ENCODE peak calls at places on chromosomes 2 and 18, in eight cellular contexts. One of them, this sample, is unnamed.

GRCh38 chr2:230472619-230473018 is 56.6 kb downstream of the SP100 start:
- DNase-seq in RWPE1: peak
- DNase-seq in GM12865: peak
- DNase-seq in MCF 10A: peak
- DNase-seq in Calu3: no peak
- DNase-seq in neural progenitor cell: no peak
- DNase-seq in GM23338: no peak
- DNase-seq in GM12864: peak
- DNase-seq in this sample: no peak

GRCh38 chr2:230891509-230891908 is 26.8 kb downstream of the ITM2C start:
- DNase-seq in GM12865: no peak
- DNase-seq in Calu3: no peak
- DNase-seq in GM23338: no peak
- DNase-seq in MCF 10A: no peak
- DNase-seq in neural progenitor cell: no peak
- DNase-seq in RWPE1: no peak
- DNase-seq in GM12864: no peak
- DNase-seq in this sample: peak

GRCh38 chr18:7133181-7133580 is 15.6 kb upstream of the LAMA1 start:
- DNase-seq in Calu3: no peak
- DNase-seq in GM12864: no peak
- DNase-seq in GM23338: no peak
- DNase-seq in GM12865: no peak
- DNase-seq in RWPE1: no peak
- DNase-seq in MCF 10A: no peak
- DNase-seq in neural progenitor cell: no peak
- DNase-seq in this sample: no peak

GRCh38 chr2:222912117-222912516 is 51.3 kb downstream of the ACSL3 start:
- DNase-seq in MCF 10A: peak
- DNase-seq in neural progenitor cell: no peak
- DNase-seq in GM23338: no peak
- DNase-seq in RWPE1: no peak
- DNase-seq in Calu3: no peak
- DNase-seq in GM12864: peak
- DNase-seq in GM12865: peak
- DNase-seq in this sample: peak

GRCh38 chr2:170966648-170967396 is 37.8 kb downstream of the GORASP2 start:
- DNase-seq in GM12865: no peak
- DNase-seq in RWPE1: no peak
- DNase-seq in neural progenitor cell: peak
- DNase-seq in MCF 10A: peak
- DNase-seq in Calu3: peak
- DNase-seq in GM23338: peak
- DNase-seq in GM12864: no peak
- DNase-seq in this sample: no peak

GRCh38 chr2:48328972-48329723 is 200.8 kb upstream of the STON1 start:
- DNase-seq in MCF 10A: no peak
- DNase-seq in RWPE1: no peak
- DNase-seq in GM12864: no peak
- DNase-seq in GM12865: no peak
- DNase-seq in neural progenitor cell: peak
- DNase-seq in GM23338: no peak
- DNase-seq in Calu3: no peak
- DNase-seq in this sample: no peak

GRCh38 chr2:45192991-45193390 is 183.7 kb upstream of the SIX2 start:
- DNase-seq in GM12865: no peak
- DNase-seq in Calu3: no peak
- DNase-seq in GM23338: no peak
- DNase-seq in GM12864: no peak
- DNase-seq in neural progenitor cell: no peak
- DNase-seq in MCF 10A: no peak
- DNase-seq in RWPE1: no peak
- DNase-seq in this sample: no peak

GRCh38 chr2:1658394-1659151 is 85.7 kb downstream of the PXDN start:
- DNase-seq in neural progenitor cell: no peak
- DNase-seq in GM12865: no peak
- DNase-seq in GM23338: no peak
- DNase-seq in MCF 10A: no peak
- DNase-seq in RWPE1: no peak
- DNase-seq in GM12864: no peak
- DNase-seq in Calu3: no peak
- DNase-seq in this sample: no peak

GRCh38 chr2:96146881-96147592 is 1.8 kb upstream of the DUSP2 start:
- DNase-seq in GM12864: no peak
- DNase-seq in GM12865: no peak
- DNase-seq in Calu3: no peak
- DNase-seq in MCF 10A: peak
- DNase-seq in GM23338: no peak
- DNase-seq in neural progenitor cell: no peak
- DNase-seq in RWPE1: no peak
- DNase-seq in this sample: peak

GRCh38 chr2:218368621-218369153 is 12.0 kb downstream of the CATIP start:
- DNase-seq in GM12864: no peak
- DNase-seq in neural progenitor cell: peak
- DNase-seq in MCF 10A: no peak
- DNase-seq in GM12865: no peak
- DNase-seq in GM23338: peak
- DNase-seq in RWPE1: no peak
- DNase-seq in Calu3: no peak
- DNase-seq in this sample: peak

GRCh38 chr18:50616484-50617048 is 56.7 kb downstream of the MAPK4 start:
- DNase-seq in MCF 10A: no peak
- DNase-seq in neural progenitor cell: no peak
- DNase-seq in GM12865: no peak
- DNase-seq in RWPE1: no peak
- DNase-seq in GM23338: no peak
- DNase-seq in Calu3: no peak
- DNase-seq in GM12864: no peak
- DNase-seq in this sample: no peak
- TF ChIP-seq CTCF in MCF 10A: no peak
- TF ChIP-seq CTCF in neural progenitor cell: no peak
- TF ChIP-seq CTCF in GM12865: no peak
- TF ChIP-seq CTCF in RWPE1: no peak
- TF ChIP-seq CTCF in GM23338: no peak
- TF ChIP-seq CTCF in Calu3: no peak
- TF ChIP-seq CTCF in GM12864: no peak
- TF ChIP-seq CTCF in this sample: no peak

GRCh38 chr18:58615150-58616132 is 13.4 kb downstream of the ALPK2 start:
- DNase-seq in GM12865: peak
- DNase-seq in GM12864: peak
- DNase-seq in MCF 10A: no peak
- DNase-seq in neural progenitor cell: no peak
- DNase-seq in GM23338: no peak
- DNase-seq in Calu3: no peak
- DNase-seq in RWPE1: no peak
- DNase-seq in this sample: peak

GRCh38 chr18:58619554-58619915 is 9.4 kb downstream of the ALPK2 start:
- DNase-seq in neural progenitor cell: no peak
- DNase-seq in MCF 10A: no peak
- DNase-seq in RWPE1: no peak
- DNase-seq in Calu3: no peak
- DNase-seq in GM12865: peak
- DNase-seq in GM23338: no peak
- DNase-seq in GM12864: no peak
- DNase-seq in this sample: no peak

GRCh38 chr18:58624011-58624410 is 4.9 kb downstream of the ALPK2 start:
- DNase-seq in GM23338: no peak
- DNase-seq in Calu3: no peak
- DNase-seq in MCF 10A: no peak
- DNase-seq in RWPE1: no peak
- DNase-seq in GM12864: no peak
- DNase-seq in neural progenitor cell: no peak
- DNase-seq in GM12865: no peak
- DNase-seq in this sample: no peak

GRCh38 chr18:58616446-58616845 is 12.4 kb downstream of the ALPK2 start:
- DNase-seq in RWPE1: no peak
- DNase-seq in MCF 10A: no peak
- DNase-seq in GM12864: no peak
- DNase-seq in GM23338: no peak
- DNase-seq in GM12865: no peak
- DNase-seq in neural progenitor cell: no peak
- DNase-seq in Calu3: no peak
- DNase-seq in this sample: no peak

GRCh38 chr18:58618822-58619553 is 9.9 kb downstream of the ALPK2 start:
- DNase-seq in RWPE1: no peak
- DNase-seq in neural progenitor cell: peak
- DNase-seq in GM23338: peak
- DNase-seq in GM12864: no peak
- DNase-seq in MCF 10A: no peak
- DNase-seq in Calu3: no peak
- DNase-seq in GM12865: no peak
- DNase-seq in this sample: no peak
- TF ChIP-seq CTCF in RWPE1: no peak
- TF ChIP-seq CTCF in neural progenitor cell: no peak
- TF ChIP-seq CTCF in GM23338: no peak
- TF ChIP-seq CTCF in GM12864: no peak
- TF ChIP-seq CTCF in MCF 10A: no peak
- TF ChIP-seq CTCF in Calu3: no peak
- TF ChIP-seq CTCF in GM12865: no peak
- TF ChIP-seq CTCF in this sample: no peak

GRCh38 chr2:105504459-105504858 is 105.6 kb upstream of the FHL2 start:
- DNase-seq in MCF 10A: no peak
- DNase-seq in GM12864: no peak
- DNase-seq in RWPE1: no peak
- DNase-seq in neural progenitor cell: no peak
- DNase-seq in Calu3: no peak
- DNase-seq in GM23338: no peak
- DNase-seq in GM12865: no peak
- DNase-seq in this sample: no peak

GRCh38 chr2:105498281-105498846 is 99.5 kb upstream of the FHL2 start:
- DNase-seq in GM23338: no peak
- DNase-seq in Calu3: no peak
- DNase-seq in GM12864: no peak
- DNase-seq in RWPE1: no peak
- DNase-seq in neural progenitor cell: no peak
- DNase-seq in MCF 10A: no peak
- DNase-seq in GM12865: no peak
- DNase-seq in this sample: no peak

GRCh38 chr2:105497094-105497493 is 98.2 kb upstream of the FHL2 start:
- DNase-seq in Calu3: no peak
- DNase-seq in MCF 10A: no peak
- DNase-seq in GM12864: no peak
- DNase-seq in RWPE1: no peak
- DNase-seq in GM23338: no peak
- DNase-seq in GM12865: no peak
- DNase-seq in neural progenitor cell: no peak
- DNase-seq in this sample: no peak

DNA sequence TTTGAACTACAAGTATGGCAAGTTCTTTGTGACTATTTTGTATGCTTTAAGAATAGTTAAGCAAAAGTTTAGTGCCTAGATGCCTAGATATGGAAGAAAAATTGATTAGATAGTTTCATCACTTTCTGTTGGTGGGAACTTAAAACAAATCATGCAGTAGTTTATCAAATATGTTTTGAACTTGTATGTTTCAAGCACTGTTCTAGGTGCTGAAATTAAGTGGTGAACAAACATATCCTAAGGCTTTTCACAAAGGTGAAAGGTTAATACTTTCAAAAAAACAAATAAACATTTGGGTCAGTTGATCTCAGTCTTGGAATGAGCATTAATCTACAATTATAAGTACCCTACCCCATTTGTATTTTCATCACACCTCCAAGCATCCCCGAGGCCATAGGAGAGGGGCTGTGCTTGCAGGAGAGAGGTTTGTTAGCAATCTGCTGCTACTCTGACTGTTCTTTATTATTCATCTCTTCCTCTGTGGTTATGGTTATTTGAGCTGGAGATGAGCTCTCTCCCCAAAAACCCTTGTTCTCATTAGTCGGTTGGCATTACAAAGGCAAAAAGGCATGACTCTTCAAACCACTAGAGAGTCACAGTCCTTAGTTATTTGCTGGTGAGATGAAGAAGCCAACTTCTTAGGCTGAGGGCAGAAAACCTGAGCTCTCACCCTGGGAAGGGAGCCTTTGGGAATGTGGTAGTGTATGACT is 103.9 kb upstream of the FHL2 start:
- DNase-seq in GM23338: peak
- DNase-seq in GM12865: no peak
- DNase-seq in neural progenitor cell: no peak
- DNase-seq in Calu3: no peak
- DNase-seq in RWPE1: no peak
- DNase-seq in GM12864: no peak
- DNase-seq in MCF 10A: no peak
- DNase-seq in this sample: no peak
- TF ChIP-seq CTCF in GM23338: no peak
- TF ChIP-seq CTCF in GM12865: no peak
- TF ChIP-seq CTCF in neural progenitor cell: no peak
- TF ChIP-seq CTCF in Calu3: no peak
- TF ChIP-seq CTCF in RWPE1: no peak
- TF ChIP-seq CTCF in GM12864: no peak
- TF ChIP-seq CTCF in MCF 10A: no peak
- TF ChIP-seq CTCF in this sample: no peak

GRCh38 chr18:57029761-57030160 is 117.1 kb upstream of the BOD1L2 start:
- DNase-seq in RWPE1: no peak
- DNase-seq in GM12865: no peak
- DNase-seq in GM12864: no peak
- DNase-seq in GM23338: peak
- DNase-seq in neural progenitor cell: peak
- DNase-seq in Calu3: peak
- DNase-seq in MCF 10A: peak
- DNase-seq in this sample: no peak
- TF ChIP-seq CTCF in RWPE1: no peak
- TF ChIP-seq CTCF in GM12865: no peak
- TF ChIP-seq CTCF in GM12864: no peak
- TF ChIP-seq CTCF in GM23338: peak
- TF ChIP-seq CTCF in neural progenitor cell: peak
- TF ChIP-seq CTCF in Calu3: no peak
- TF ChIP-seq CTCF in MCF 10A: no peak
- TF ChIP-seq CTCF in this sample: no peak

GRCh38 chr18:28541941-28542340 is 365.0 kb upstream of the CDH2 start:
- DNase-seq in neural progenitor cell: no peak
- DNase-seq in GM23338: no peak
- DNase-seq in Calu3: no peak
- DNase-seq in GM12864: no peak
- DNase-seq in RWPE1: no peak
- DNase-seq in GM12865: no peak
- DNase-seq in MCF 10A: no peak
- DNase-seq in this sample: no peak
- TF ChIP-seq CTCF in neural progenitor cell: no peak
- TF ChIP-seq CTCF in GM23338: no peak
- TF ChIP-seq CTCF in Calu3: no peak
- TF ChIP-seq CTCF in GM12864: no peak
- TF ChIP-seq CTCF in RWPE1: no peak
- TF ChIP-seq CTCF in GM12865: no peak
- TF ChIP-seq CTCF in MCF 10A: no peak
- TF ChIP-seq CTCF in this sample: no peak

This sample was measured in CD14-positive monocyte.